ENCODE peak calls at places on chromosomes 4 and X, in eight cellular contexts. Z is T-helper 1 cell; G is NCI-H1092; D is H4; T is HepG2; W is activated CD4-positive, alpha-beta T cell treated with anti-CD3 and anti-CD28 coated beads for 36 hours; C is lower lobe of right lung; L is iris pigment epithelial cell. I is an unnamed sample.

GRCh38 chr4:168631241-168632151 is 134.6 kb downstream of the PALLD start:
- DNase-seq in Z (no peak), G (peak; percentile 43), D (peak; percentile 45), T (no peak), W (peak; percentile 47), C (peak; percentile 72), L (peak; percentile 71), I (no peak)

GRCh38 chr4:154314248-154314647 is 177.4 kb downstream of the DCHS2 start:
- DNase-seq in Z (no peak), G (no peak), D (peak; percentile 20), T (peak; percentile 13), W (no peak), C (no peak), L (peak; percentile 8), I (no peak)

GRCh38 chr4:76729460-76729859 is 168.5 kb downstream of the SOWAHB start:
- DNase-seq in Z (no peak), G (no peak), D (no peak), T (no peak), W (no peak), C (no peak), L (no peak), I (no peak)

GRCh38 chr4:166153539-166153938 is 280.5 kb downstream of the TLL1 start:
- DNase-seq in Z (no peak), G (no peak), D (no peak), T (no peak), W (no peak), C (no peak), L (no peak), I (no peak)

GRCh38 chrX:100083146-100083715 is 326.8 kb downstream of the PCDH19 start:
- DNase-seq in Z (no peak), G (no peak), D (no peak), T (no peak), W (no peak), C (no peak), L (no peak), I (no peak)

GRCh38 chrX:82081027-82081426 is 879.1 kb downstream of the SH3BGRL start:
- DNase-seq in Z (no peak), G (no peak), D (no peak), T (no peak), W (no peak), C (no peak), L (no peak), I (no peak)

GRCh38 chr4:145034727-145035211 is 63.2 kb downstream of the ANAPC10 start:
- DNase-seq in Z (no peak), G (no peak), D (no peak), T (no peak), W (no peak), C (no peak), L (peak; percentile 87), I (no peak)

GRCh38 chrX:150371877-150372276 is 8.8 kb downstream of the MAMLD1 start:
- DNase-seq in Z (no peak), G (no peak), D (no peak), T (no peak), W (no peak), C (no peak), L (no peak), I (no peak)

GRCh38 chr4:146329042-146329716 is 114.8 kb downstream of the REELD1 start:
- DNase-seq in Z (no peak), G (no peak), D (peak; percentile 17), T (no peak), W (no peak), C (no peak), L (peak; percentile 89), I (no peak)

GRCh38 chr4:30721353-30722091 is 1.4 kb downstream of the PCDH7 start:
- DNase-seq in Z (no peak), G (peak; percentile 35), D (peak; percentile 20), T (no peak), W (peak; percentile 40), C (no peak), L (peak; percentile 51), I (no peak)

GRCh38 chrX:19875051-19875432 is 12.4 kb downstream of the SH3KBP1 start:
- DNase-seq in Z (no peak), G (no peak), D (no peak), T (no peak), W (peak; percentile 68), C (peak; percentile 43), L (no peak), I (no peak)

GRCh38 chrX:3191186-3191585 is 149.9 kb downstream of the ARSF start:
- DNase-seq in Z (no peak), G (no peak), D (no peak), T (no peak), W (no peak), C (no peak), L (peak; percentile 27), I (no peak)

GRCh38 chr4:168199262-168199957 is 107.1 kb downstream of the ANXA10 start:
- DNase-seq in Z (no peak), G (no peak), D (no peak), T (no peak), W (peak; percentile 17), C (no peak), L (no peak), I (no peak)

GRCh38 chr4:85402371-85402770 is 72.6 kb upstream of the ARHGAP24 start:
- DNase-seq in Z (no peak), G (no peak), D (no peak), T (no peak), W (no peak), C (no peak), L (peak; percentile 98), I (no peak)

GRCh38 chrX:34559325-34559724 is 97.8 kb downstream of the TMEM47 start:
- DNase-seq in Z (no peak), G (no peak), D (peak; percentile 30), T (no peak), W (no peak), C (no peak), L (peak; percentile 47), I (no peak)

GRCh38 chrX:19334945-19335626 is 8.6 kb upstream of the PDHA1 start:
- DNase-seq in Z (no peak), G (no peak), D (peak; percentile 65), T (peak; percentile 75), W (peak; percentile 38), C (no peak), L (peak; percentile 53), I (no peak)

I was measured in GM19239.